ENCODE peak calls at places on chromosome 12, in five cellular contexts. E, K, W, I and U are unnamed samples.

GRCh38 chr12:43306066-43306465 is 245.9 kb downstream of the ADAMTS20 start:
- DNase-seq in E (no peak), K (no peak), W (no peak), I (no peak), U (no peak)

GRCh38 chr12:70052931-70053497 is 190.2 kb upstream of the CNOT2 start:
- DNase-seq in E (no peak), K (no peak), W (no peak), I (peak; percentile 33), U (peak; percentile 34)

GRCh38 chr12:45268672-45269406 is 52.9 kb downstream of the ANO6 start:
- DNase-seq in E (peak; percentile 91), K (no peak), W (peak; percentile 9), I (peak; percentile 29), U (peak; percentile 84)

GRCh38 chr12:38905480-38906351 is at the start of gene CPNE8:
- DNase-seq in E (peak; percentile 94), K (peak; percentile 6), W (peak; percentile 68), I (peak; percentile 65), U (peak; percentile 92)

GRCh38 chr12:57046947-57047890 is 2.7 kb downstream of the MYO1A start:
- DNase-seq in E (no peak), K (no peak), W (no peak), I (no peak), U (no peak)

GRCh38 chr12:42213023-42213422 is 25.0 kb downstream of the YAF2 start:
- DNase-seq in E (no peak), K (no peak), W (no peak), I (peak; percentile 19), U (peak; percentile 30)

GRCh38 chr12:92899388-92900001 is 29.6 kb downstream of the EEA1 start:
- DNase-seq in E (peak; percentile 91), K (no peak), W (no peak), I (peak; percentile 88), U (peak; percentile 65)

GRCh38 chr12:5262450-5262849 is 169.5 kb upstream of the NTF3 start:
- DNase-seq in E (no peak), K (no peak), W (no peak), I (no peak), U (no peak)

GRCh38 chr12:92987846-92988621 is 58.9 kb upstream of the EEA1 start:
- DNase-seq in E (peak; percentile 65), K (no peak), W (peak; percentile 93), I (peak; percentile 6), U (no peak)

GRCh38 chr12:70049596-70050360 is 193.5 kb upstream of the CNOT2 start:
- DNase-seq in E (no peak), K (no peak), W (peak; percentile 87), I (no peak), U (no peak)

GRCh38 chr12:113392988-113393579 is 10.6 kb downstream of the SDS start:
- DNase-seq in E (no peak), K (no peak), W (no peak), I (no peak), U (no peak)

GRCh38 chr12:92558806-92559205 is 144.0 kb upstream of the PLEKHG7 start:
- DNase-seq in E (no peak), K (no peak), W (no peak), I (no peak), U (no peak)

DNA sequence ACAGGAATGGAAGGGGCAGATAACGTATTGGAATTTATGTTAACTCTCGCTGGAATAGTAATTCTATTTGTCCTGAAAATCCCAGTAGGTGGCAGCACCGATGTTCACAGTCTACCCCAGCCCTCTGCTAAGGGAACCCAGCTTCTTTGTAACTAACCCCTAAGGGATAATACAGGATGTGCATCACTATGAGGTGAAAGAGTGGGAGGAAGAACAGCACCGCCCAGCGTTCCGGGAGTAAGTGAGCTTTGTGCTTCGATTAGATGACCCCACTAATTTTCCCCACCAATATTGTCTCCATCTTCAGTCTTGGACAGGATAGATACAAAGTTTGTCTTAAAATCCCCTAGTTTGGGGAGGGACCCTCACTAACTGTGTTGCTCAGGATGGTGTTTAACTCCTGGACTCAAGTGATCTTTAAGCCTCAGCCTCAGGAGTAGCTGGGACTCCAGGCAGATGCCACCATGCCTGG is 2.7 kb downstream of the SLC2A3 start:
- DNase-seq in E (peak; percentile 85), K (peak; percentile 53), W (peak; percentile 91), I (peak; percentile 53), U (peak; percentile 83)
- H3K4me1 ChIP-seq in E (peaks cover 3% of the 10 kb centered on the region), K (peaks cover 15% of the 10 kb centered on the region), W (peaks cover 13% of the 10 kb centered on the region), I (peaks cover 10% of the 10 kb centered on the region), U (peaks cover 6% of the 10 kb centered on the region)

GRCh38 chr12:101414533-101415119 is 7.1 kb upstream of the ARL1 start:
- DNase-seq in E (no peak), K (no peak), W (peak; percentile 75), I (peak; percentile 11), U (no peak)

DNA sequence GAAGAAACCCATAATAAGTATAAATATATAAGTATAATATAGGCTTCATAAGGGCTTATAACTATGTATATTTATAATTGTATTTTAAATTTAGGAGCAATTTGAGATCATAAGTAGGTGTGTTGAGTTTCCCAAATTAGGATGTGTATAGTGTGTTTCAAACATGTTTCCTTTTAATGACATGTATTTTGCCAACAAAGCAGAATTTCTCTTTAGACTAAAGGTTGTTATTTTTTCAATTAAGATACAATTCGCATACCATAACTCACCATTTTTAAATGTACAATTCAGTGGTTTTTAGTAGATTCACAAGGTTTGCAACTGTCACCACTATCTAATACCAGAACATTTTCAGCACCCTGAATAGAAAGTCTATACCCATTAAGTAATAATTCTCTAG is 7.7 kb upstream of the ARL1 start:
- DNase-seq in E (no peak), K (no peak), W (no peak), I (no peak), U (no peak)
- H3K4me1 ChIP-seq in E (no peaks in the 10 kb centered on the region), K (no peaks in the 10 kb centered on the region), W (no peaks in the 10 kb centered on the region), I (no peaks in the 10 kb centered on the region), U (no peaks in the 10 kb centered on the region)

DNA sequence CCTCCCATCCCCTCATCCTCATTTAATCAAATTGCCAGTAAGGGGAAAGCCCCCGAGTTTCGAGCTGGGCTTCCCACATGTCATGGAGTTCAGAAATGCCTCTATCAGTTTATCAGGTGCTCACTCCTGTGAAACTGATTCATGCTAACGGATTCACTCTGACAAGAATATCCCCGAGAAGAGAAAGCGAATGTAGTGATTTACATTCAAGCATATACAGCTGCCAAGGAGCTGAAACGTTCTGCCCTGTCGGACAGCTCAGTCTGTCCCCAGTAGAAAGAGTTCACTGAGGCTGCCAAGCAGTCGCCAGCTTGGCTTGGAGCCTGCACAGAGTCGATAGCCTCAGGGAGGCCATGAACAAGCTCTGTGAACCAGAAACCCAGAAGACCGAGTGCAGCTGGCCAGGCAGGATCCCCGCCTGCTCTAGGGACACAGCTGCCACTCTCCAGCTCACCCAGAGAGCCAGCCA is 88.4 kb downstream of the TMCC3 start:
- DNase-seq in E (no peak), K (no peak), W (peak; percentile 95), I (peak; percentile 73), U (peak; percentile 54)
- H3K4me1 ChIP-seq in E (peaks cover 3% of the 10 kb centered on the region), K (no peaks in the 10 kb centered on the region), W (peaks cover 64% of the 10 kb centered on the region), I (peaks cover 25% of the 10 kb centered on the region), U (no peaks in the 10 kb centered on the region)

DNA sequence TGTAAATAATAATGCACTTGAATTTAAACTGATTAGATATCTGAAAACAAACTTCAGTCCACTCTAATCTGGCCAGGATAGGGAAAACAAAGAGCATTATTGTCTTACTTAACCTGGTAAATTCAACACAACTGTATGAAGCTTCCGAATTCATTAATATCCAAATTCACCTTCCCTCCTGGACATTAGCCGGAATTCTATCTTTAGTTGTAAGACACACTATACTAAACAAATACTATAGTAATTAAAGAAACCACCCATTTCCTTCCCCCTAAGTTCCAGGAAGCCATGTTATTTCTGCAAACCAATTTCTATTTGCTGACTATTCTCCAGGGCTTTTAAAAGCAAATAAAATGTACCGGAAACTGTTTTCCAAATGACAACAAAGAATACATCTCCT is 122.7 kb upstream of the MDM1 start:
- DNase-seq in E (no peak), K (no peak), W (no peak), I (no peak), U (no peak)
- H3K4me1 ChIP-seq in E (peaks cover 13% of the 10 kb centered on the region), K (peaks cover 49% of the 10 kb centered on the region), W (peaks cover 53% of the 10 kb centered on the region), I (peaks cover 30% of the 10 kb centered on the region), U (peaks cover 16% of the 10 kb centered on the region)

GRCh38 chr12:30047499-30048262 is 263.9 kb upstream of the TMTC1 start:
- DNase-seq in E (no peak), K (no peak), W (no peak), I (no peak), U (no peak)
- H3K4me1 ChIP-seq in E (no peaks in the 10 kb centered on the region), K (no peaks in the 10 kb centered on the region), W (no peaks in the 10 kb centered on the region), I (no peaks in the 10 kb centered on the region), U (no peaks in the 10 kb centered on the region)

GRCh38 chr12:6606331-6607131 is 648 bp downstream of the CHD4 start:
- DNase-seq in E (peak; percentile 90), K (peak; percentile 34), W (peak; percentile 35), I (peak; percentile 68), U (peak; percentile 85)

GRCh38 chr12:6605425-6606330 is 1.5 kb downstream of the CHD4 start:
- DNase-seq in E (peak; percentile 72), K (peak; percentile 35), W (peak; percentile 58), I (no peak), U (peak; percentile 39)

GRCh38 chr12:6608592-6609311 is 1.6 kb upstream of the CHD4 start:
- DNase-seq in E (peak; percentile 80), K (no peak), W (no peak), I (no peak), U (no peak)

GRCh38 chr12:6604254-6605029 is 2.7 kb downstream of the CHD4 start:
- DNase-seq in E (no peak), K (no peak), W (no peak), I (no peak), U (no peak)

GRCh38 chr12:6607751-6608591 is 792 bp upstream of the CHD4 start:
- DNase-seq in E (peak; percentile 77), K (peak; percentile 41), W (peak; percentile 57), I (no peak), U (peak; percentile 56)
- H3K4me1 ChIP-seq in E (peaks cover 56% of the 10 kb centered on the region), K (peaks cover 44% of the 10 kb centered on the region), W (peaks cover 42% of the 10 kb centered on the region), I (peaks cover 44% of the 10 kb centered on the region), U (peaks cover 46% of the 10 kb centered on the region)

GRCh38 chr12:108638141-108638823 is 4.6 kb upstream of the SELPLG start:
- DNase-seq in E (peak; percentile 81), K (no peak), W (no peak), I (no peak), U (no peak)
- H3K4me1 ChIP-seq in E (peaks cover 25% of the 10 kb centered on the region), K (peaks cover 29% of the 10 kb centered on the region), W (peaks cover 57% of the 10 kb centered on the region), I (peaks cover 33% of the 10 kb centered on the region), U (peaks cover 78% of the 10 kb centered on the region)